ENCODE peak calls at places on chromosomes 16 and 17, in nine cellular contexts. L, B, O, C, X, K, N, T and I are unnamed samples.

GRCh38 chr17:74274060-74274702 is at the start of gene DNAI2:
- DNase-seq in B (no peak), L (peak), C (no peak), K (no peak), T (no peak), O (no peak), N (no peak), X (no peak), I (no peak)

GRCh38 chr17:64355536-64356303 is 34.9 kb downstream of the PECAM1 start:
- DNase-seq in C (no peak), K (no peak), L (no peak), T (no peak), X (peak), N (no peak), B (peak), O (no peak), I (peak)

GRCh38 chr17:20206068-20206467 is 196.9 kb downstream of the SPECC1 start:
- DNase-seq in B (no peak), C (no peak), N (no peak), L (no peak), K (no peak), O (peak), X (no peak), T (no peak), I (peak)

GRCh38 chr17:16953841-16954240 is 18.1 kb downstream of the TNFRSF13B start:
- DNase-seq in L (no peak), X (no peak), O (no peak), N (no peak), B (no peak), C (no peak), T (no peak), K (no peak), I (no peak)

GRCh38 chr16:51150894-51151320 is at the start of gene SALL1:
- DNase-seq in C (no peak), B (no peak), K (no peak), T (no peak), X (no peak), O (no peak), N (no peak), L (no peak), I (no peak)

GRCh38 chr16:25222959-25223358 is 6.2 kb downstream of the AQP8 start:
- DNase-seq in X (no peak), K (no peak), L (no peak), N (no peak), C (no peak), O (no peak), B (no peak), T (no peak), I (no peak)

GRCh38 chr17:6135216-6135615 is 65.0 kb downstream of the WSCD1 start:
- DNase-seq in N (no peak), K (no peak), O (no peak), C (no peak), T (no peak), B (no peak), X (no peak), L (no peak), I (no peak)

GRCh38 chr17:78592991-78593329 is 15.8 kb upstream of the DNAH17 start:
- DNase-seq in C (no peak), O (no peak), B (no peak), L (no peak), X (no peak), K (no peak), T (no peak), N (no peak), I (no peak)

GRCh38 chr17:77425791-77426641 is 285.2 kb downstream of the SEC14L1 start:
- DNase-seq in T (no peak), K (no peak), C (no peak), N (no peak), O (no peak), L (no peak), X (peak), B (peak), I (no peak)